ENCODE peak calls at places on chromosomes 3 and 15, in six cellular contexts. One of them, this sample, is unnamed.

GRCh38 chr3:61521229-61521628 is 40.1 kb upstream of the PTPRG start:
- DNase-seq in AG10803: no peak
- DNase-seq in stomach: no peak
- DNase-seq in CD8-positive, alpha-beta T cell: no peak
- DNase-seq in GM06990: peak
- DNase-seq in endodermal cell: no peak
- DNase-seq in this sample: no peak

GRCh38 chr3:124745092-124745491 is 14.8 kb downstream of the UMPS start:
- DNase-seq in stomach: no peak
- DNase-seq in CD8-positive, alpha-beta T cell: no peak
- DNase-seq in endodermal cell: no peak
- DNase-seq in GM06990: no peak
- DNase-seq in AG10803: peak
- DNase-seq in this sample: no peak

GRCh38 chr3:194683431-194683830 is 2.3 kb upstream of the FAM43A start:
- DNase-seq in AG10803: no peak
- DNase-seq in endodermal cell: no peak
- DNase-seq in stomach: no peak
- DNase-seq in CD8-positive, alpha-beta T cell: no peak
- DNase-seq in GM06990: no peak
- DNase-seq in this sample: no peak

GRCh38 chr3:179464296-179465092 is 13.2 kb upstream of the GNB4 start:
- DNase-seq in stomach: no peak
- DNase-seq in GM06990: peak
- DNase-seq in AG10803: no peak
- DNase-seq in CD8-positive, alpha-beta T cell: no peak
- DNase-seq in endodermal cell: no peak
- DNase-seq in this sample: no peak

GRCh38 chr15:74603026-74603788 is 12.4 kb upstream of the CLK3 start:
- DNase-seq in GM06990: no peak
- DNase-seq in AG10803: no peak
- DNase-seq in stomach: no peak
- DNase-seq in CD8-positive, alpha-beta T cell: no peak
- DNase-seq in endodermal cell: no peak
- DNase-seq in this sample: no peak

GRCh38 chr15:99251436-99251821 is at the start of gene LRRC28:
- DNase-seq in endodermal cell: no peak
- DNase-seq in stomach: no peak
- DNase-seq in GM06990: no peak
- DNase-seq in AG10803: no peak
- DNase-seq in CD8-positive, alpha-beta T cell: no peak
- DNase-seq in this sample: no peak

GRCh38 chr15:41501961-41502786 is 8.5 kb downstream of the ITPKA start:
- DNase-seq in CD8-positive, alpha-beta T cell: peak
- DNase-seq in endodermal cell: peak
- DNase-seq in GM06990: no peak
- DNase-seq in stomach: no peak
- DNase-seq in AG10803: no peak
- DNase-seq in this sample: peak

GRCh38 chr3:104460477-104461406 is 906.0 kb upstream of the ALCAM start:
- DNase-seq in AG10803: peak
- DNase-seq in endodermal cell: peak
- DNase-seq in CD8-positive, alpha-beta T cell: no peak
- DNase-seq in stomach: no peak
- DNase-seq in GM06990: no peak
- DNase-seq in this sample: no peak

GRCh38 chr3:184965639-184966430 is 153.9 kb downstream of the VPS8 start:
- DNase-seq in endodermal cell: no peak
- DNase-seq in stomach: no peak
- DNase-seq in CD8-positive, alpha-beta T cell: no peak
- DNase-seq in GM06990: no peak
- DNase-seq in AG10803: no peak
- DNase-seq in this sample: no peak

GRCh38 chr3:105367063-105367405 is 325 bp downstream of the ALCAM start:
- DNase-seq in stomach: peak
- DNase-seq in GM06990: peak
- DNase-seq in CD8-positive, alpha-beta T cell: peak
- DNase-seq in endodermal cell: no peak
- DNase-seq in AG10803: no peak
- DNase-seq in this sample: no peak

GRCh38 chr15:31501536-31502157 is 175.0 kb downstream of the KLF13 start:
- DNase-seq in stomach: no peak
- DNase-seq in CD8-positive, alpha-beta T cell: no peak
- DNase-seq in GM06990: no peak
- DNase-seq in AG10803: no peak
- DNase-seq in endodermal cell: no peak
- DNase-seq in this sample: no peak

GRCh38 chr3:128317101-128317697 is 149.5 kb downstream of the DNAJB8 start:
- DNase-seq in GM06990: no peak
- DNase-seq in AG10803: no peak
- DNase-seq in CD8-positive, alpha-beta T cell: no peak
- DNase-seq in stomach: peak
- DNase-seq in endodermal cell: peak
- DNase-seq in this sample: no peak

GRCh38 chr3:68876112-68876713 is 56.1 kb downstream of the TAFA4 start:
- DNase-seq in GM06990: no peak
- DNase-seq in AG10803: peak
- DNase-seq in endodermal cell: no peak
- DNase-seq in stomach: no peak
- DNase-seq in CD8-positive, alpha-beta T cell: peak
- DNase-seq in this sample: no peak

GRCh38 chr3:181619897-181620296 is 91.8 kb upstream of the SOX2 start:
- DNase-seq in GM06990: no peak
- DNase-seq in CD8-positive, alpha-beta T cell: no peak
- DNase-seq in stomach: no peak
- DNase-seq in AG10803: no peak
- DNase-seq in endodermal cell: no peak
- DNase-seq in this sample: no peak

GRCh38 chr3:25962255-25962654 is 172.4 kb downstream of the OXSM start:
- DNase-seq in AG10803: no peak
- DNase-seq in GM06990: no peak
- DNase-seq in endodermal cell: peak
- DNase-seq in CD8-positive, alpha-beta T cell: no peak
- DNase-seq in stomach: no peak
- DNase-seq in this sample: no peak
- TF ChIP-seq CTCF in AG10803: no peak
- TF ChIP-seq CTCF in GM06990: peak
- TF ChIP-seq CTCF in endodermal cell: peak
- TF ChIP-seq CTCF in CD8-positive, alpha-beta T cell: no peak
- TF ChIP-seq CTCF in stomach: no peak
- TF ChIP-seq CTCF in this sample: no peak

GRCh38 chr3:160919942-160920341 is 163.9 kb downstream of the PPM1L start:
- DNase-seq in AG10803: no peak
- DNase-seq in stomach: no peak
- DNase-seq in endodermal cell: no peak
- DNase-seq in CD8-positive, alpha-beta T cell: no peak
- DNase-seq in GM06990: no peak
- DNase-seq in this sample: no peak

GRCh38 chr3:160924776-160925175 is 168.7 kb downstream of the PPM1L start:
- DNase-seq in stomach: no peak
- DNase-seq in AG10803: no peak
- DNase-seq in endodermal cell: no peak
- DNase-seq in GM06990: no peak
- DNase-seq in CD8-positive, alpha-beta T cell: no peak
- DNase-seq in this sample: no peak

GRCh38 chr3:160921020-160921635 is 165.1 kb downstream of the PPM1L start:
- DNase-seq in stomach: peak
- DNase-seq in CD8-positive, alpha-beta T cell: no peak
- DNase-seq in AG10803: peak
- DNase-seq in endodermal cell: peak
- DNase-seq in GM06990: no peak
- DNase-seq in this sample: no peak
- TF ChIP-seq CTCF in stomach: no peak
- TF ChIP-seq CTCF in CD8-positive, alpha-beta T cell: peak
- TF ChIP-seq CTCF in AG10803: peak
- TF ChIP-seq CTCF in endodermal cell: peak
- TF ChIP-seq CTCF in GM06990: peak
- TF ChIP-seq CTCF in this sample: no peak

GRCh38 chr3:53668872-53669271 is 174.5 kb downstream of the CACNA1D start:
- DNase-seq in CD8-positive, alpha-beta T cell: no peak
- DNase-seq in stomach: no peak
- DNase-seq in GM06990: no peak
- DNase-seq in AG10803: peak
- DNase-seq in endodermal cell: no peak
- DNase-seq in this sample: no peak
- TF ChIP-seq CTCF in CD8-positive, alpha-beta T cell: no peak
- TF ChIP-seq CTCF in stomach: no peak
- TF ChIP-seq CTCF in GM06990: peak
- TF ChIP-seq CTCF in AG10803: peak
- TF ChIP-seq CTCF in endodermal cell: peak
- TF ChIP-seq CTCF in this sample: no peak

DNA sequence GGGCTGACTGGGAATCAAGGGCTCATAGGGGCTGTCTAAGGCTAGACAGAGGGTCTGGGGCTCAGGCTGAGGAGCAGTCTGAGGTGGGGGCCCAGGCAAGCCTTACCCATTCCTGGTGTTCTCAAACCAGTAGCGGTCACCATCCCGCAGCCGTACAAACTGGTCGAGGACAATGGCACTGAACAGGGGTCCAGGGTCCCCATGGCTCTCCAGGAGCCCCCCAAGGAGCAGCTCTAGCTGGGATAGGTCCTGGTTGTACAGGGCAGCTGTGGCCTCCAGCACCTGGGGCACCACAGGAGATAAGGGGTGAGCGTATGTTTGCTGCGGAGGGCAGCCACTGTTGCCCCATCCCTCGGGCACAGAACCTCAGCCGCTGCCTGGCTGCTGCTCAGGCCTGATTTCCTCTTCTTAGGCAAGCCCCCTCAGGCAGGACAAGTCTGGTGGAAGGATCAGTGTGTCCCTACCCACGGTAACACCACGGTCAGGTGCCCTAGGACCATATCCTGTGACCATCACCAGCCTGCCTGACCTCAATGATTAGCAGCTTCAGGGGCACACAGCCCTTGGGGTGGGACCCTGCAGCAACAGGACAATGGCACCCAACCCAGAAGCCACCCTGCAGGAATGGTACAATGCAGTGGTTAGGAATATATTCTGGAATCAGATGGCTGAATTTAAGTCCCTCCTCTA is 5.9 kb downstream of the DUOX2 start:
- DNase-seq in CD8-positive, alpha-beta T cell: no peak
- DNase-seq in GM06990: no peak
- DNase-seq in AG10803: no peak
- DNase-seq in stomach: peak
- DNase-seq in endodermal cell: no peak
- DNase-seq in this sample: no peak
- TF ChIP-seq CTCF in CD8-positive, alpha-beta T cell: no peak
- TF ChIP-seq CTCF in GM06990: no peak
- TF ChIP-seq CTCF in AG10803: no peak
- TF ChIP-seq CTCF in stomach: no peak
- TF ChIP-seq CTCF in endodermal cell: no peak
- TF ChIP-seq CTCF in this sample: no peak

DNA sequence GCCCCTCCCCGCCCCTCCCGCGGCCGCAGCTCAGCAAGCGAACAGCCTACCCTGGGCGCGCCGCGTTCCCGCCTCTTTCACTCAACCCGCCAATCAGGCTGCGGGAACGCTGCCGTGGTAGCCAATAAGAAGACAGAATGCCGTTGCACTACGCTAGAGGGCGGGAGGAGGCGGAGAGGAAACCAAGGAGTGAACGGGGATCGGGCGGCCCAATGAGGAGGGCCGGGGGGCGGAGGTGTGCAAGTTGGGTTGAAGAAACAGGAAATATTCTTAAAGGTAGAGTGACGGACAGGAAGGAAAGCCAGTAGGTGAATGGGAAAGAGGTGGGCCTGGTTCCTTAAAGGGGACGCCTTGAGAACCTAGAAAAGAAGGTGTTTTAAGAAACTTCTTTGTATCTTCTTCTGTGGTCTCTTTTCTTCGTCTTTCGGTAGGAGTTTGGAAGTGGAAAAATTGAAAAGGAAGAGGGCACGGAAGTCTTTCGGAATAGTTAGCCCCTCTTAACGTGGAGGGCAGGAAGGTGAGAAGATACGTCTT is 283 bp upstream of the USF3 start:
- DNase-seq in endodermal cell: peak
- DNase-seq in stomach: peak
- DNase-seq in GM06990: peak
- DNase-seq in AG10803: peak
- DNase-seq in CD8-positive, alpha-beta T cell: peak
- DNase-seq in this sample: peak
- TF ChIP-seq CTCF in endodermal cell: peak
- TF ChIP-seq CTCF in stomach: no peak
- TF ChIP-seq CTCF in GM06990: no peak
- TF ChIP-seq CTCF in AG10803: peak
- TF ChIP-seq CTCF in CD8-positive, alpha-beta T cell: no peak
- TF ChIP-seq CTCF in this sample: no peak

DNA sequence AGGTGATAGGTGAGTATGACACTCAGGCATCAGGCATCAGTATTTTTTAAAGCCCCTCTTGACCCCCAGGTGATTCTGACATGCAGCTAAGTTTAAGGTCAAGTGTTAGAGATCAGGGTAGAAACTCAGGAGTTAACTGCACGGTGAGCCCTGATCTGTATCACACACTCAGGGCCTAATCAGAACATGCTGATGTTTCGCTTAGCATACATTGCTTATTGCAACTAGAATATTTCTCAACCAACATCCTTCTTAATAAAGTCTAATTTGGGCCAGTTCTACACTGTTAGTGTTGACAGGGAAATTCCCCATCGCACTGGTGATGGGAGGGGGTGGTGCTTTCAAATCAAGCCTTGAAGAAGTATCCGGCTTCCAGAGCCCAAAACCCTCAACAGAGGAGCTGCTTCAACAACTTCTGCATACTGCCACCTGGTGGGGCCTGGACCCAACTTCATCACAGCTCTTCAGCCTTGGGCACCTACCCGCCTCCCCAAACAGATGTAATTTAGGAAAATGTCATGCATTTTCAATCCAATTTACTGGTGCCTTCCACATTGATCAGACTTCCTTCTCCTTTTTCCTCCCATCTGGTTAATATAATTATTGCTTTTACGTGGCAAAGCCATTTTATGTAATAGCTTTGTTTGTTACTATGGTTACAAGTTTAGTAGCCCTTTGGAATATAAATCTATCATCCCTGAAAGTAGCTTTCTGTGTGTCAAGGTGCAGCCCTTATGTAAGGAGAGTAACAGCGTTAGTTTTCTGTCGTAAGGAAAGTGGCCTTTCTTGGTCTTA is 312.2 kb downstream of the RORA start:
- DNase-seq in stomach: peak
- DNase-seq in AG10803: peak
- DNase-seq in endodermal cell: peak
- DNase-seq in CD8-positive, alpha-beta T cell: peak
- DNase-seq in GM06990: peak
- DNase-seq in this sample: peak
- TF ChIP-seq CTCF in stomach: no peak
- TF ChIP-seq CTCF in AG10803: peak
- TF ChIP-seq CTCF in endodermal cell: peak
- TF ChIP-seq CTCF in CD8-positive, alpha-beta T cell: peak
- TF ChIP-seq CTCF in GM06990: peak
- TF ChIP-seq CTCF in this sample: peak

This sample was measured in activated B cell treated with CpG ODN at 0.5 μM for 24 hours.